ENCODE peak calls at places on chromosome 5, in nine cellular contexts. One of them, this sample, is unnamed.

GRCh38 chr5:174358276-174358675 is 312.8 kb downstream of the NSG2 start:
- DNase-seq in COR-L47: no peak
- DNase-seq in brain microvascular endothelial cell: no peak
- DNase-seq in activated CD8-positive, alpha-beta T cell treated with anti-CD3 and anti-CD28 coated beads for 36 hours: no peak
- DNase-seq in NAMALWA: no peak
- DNase-seq in activated naive CD4-positive, alpha-beta T cell treated with anti-CD3 and anti-CD28 coated beads, Interleukin-2, amount 10 ng/mL, durations not matched to agents 7 days and 5 days: no peak
- DNase-seq in stimulated activated CD4-positive, alpha-beta T cell treated with anti-CD3 and anti-CD28 coated beads, Interleukin-2, amount 100 ng/mL, for 24 hours: no peak
- DNase-seq in GM23338: no peak
- DNase-seq in activated CD4-positive, alpha-beta T cell treated with anti-CD3 and anti-CD28 coated beads for 48 hours: no peak
- DNase-seq in this sample: no peak

GRCh38 chr5:80961376-80962281 is 1.5 kb downstream of the RASGRF2 start:
- DNase-seq in COR-L47: no peak
- DNase-seq in brain microvascular endothelial cell: no peak
- DNase-seq in activated CD8-positive, alpha-beta T cell treated with anti-CD3 and anti-CD28 coated beads for 36 hours: peak
- DNase-seq in NAMALWA: no peak
- DNase-seq in activated naive CD4-positive, alpha-beta T cell treated with anti-CD3 and anti-CD28 coated beads, Interleukin-2, amount 10 ng/mL, durations not matched to agents 7 days and 5 days: peak
- DNase-seq in stimulated activated CD4-positive, alpha-beta T cell treated with anti-CD3 and anti-CD28 coated beads, Interleukin-2, amount 100 ng/mL, for 24 hours: peak
- DNase-seq in GM23338: no peak
- DNase-seq in activated CD4-positive, alpha-beta T cell treated with anti-CD3 and anti-CD28 coated beads for 48 hours: peak
- DNase-seq in this sample: no peak

GRCh38 chr5:6545770-6546690 is 86.8 kb downstream of the NSUN2 start:
- DNase-seq in COR-L47: peak
- DNase-seq in brain microvascular endothelial cell: no peak
- DNase-seq in activated CD8-positive, alpha-beta T cell treated with anti-CD3 and anti-CD28 coated beads for 36 hours: no peak
- DNase-seq in NAMALWA: no peak
- DNase-seq in activated naive CD4-positive, alpha-beta T cell treated with anti-CD3 and anti-CD28 coated beads, Interleukin-2, amount 10 ng/mL, durations not matched to agents 7 days and 5 days: no peak
- DNase-seq in stimulated activated CD4-positive, alpha-beta T cell treated with anti-CD3 and anti-CD28 coated beads, Interleukin-2, amount 100 ng/mL, for 24 hours: no peak
- DNase-seq in GM23338: no peak
- DNase-seq in activated CD4-positive, alpha-beta T cell treated with anti-CD3 and anti-CD28 coated beads for 48 hours: no peak
- DNase-seq in this sample: no peak

GRCh38 chr5:127705120-127705892 is 2.1 kb downstream of the CCDC192 start:
- DNase-seq in COR-L47: peak
- DNase-seq in brain microvascular endothelial cell: peak
- DNase-seq in activated CD8-positive, alpha-beta T cell treated with anti-CD3 and anti-CD28 coated beads for 36 hours: peak
- DNase-seq in NAMALWA: peak
- DNase-seq in activated naive CD4-positive, alpha-beta T cell treated with anti-CD3 and anti-CD28 coated beads, Interleukin-2, amount 10 ng/mL, durations not matched to agents 7 days and 5 days: no peak
- DNase-seq in stimulated activated CD4-positive, alpha-beta T cell treated with anti-CD3 and anti-CD28 coated beads, Interleukin-2, amount 100 ng/mL, for 24 hours: no peak
- DNase-seq in GM23338: peak
- DNase-seq in activated CD4-positive, alpha-beta T cell treated with anti-CD3 and anti-CD28 coated beads for 48 hours: no peak
- DNase-seq in this sample: peak

GRCh38 chr5:138909734-138910133 is 34.6 kb upstream of the LRRTM2 start:
- DNase-seq in COR-L47: no peak
- DNase-seq in brain microvascular endothelial cell: no peak
- DNase-seq in activated CD8-positive, alpha-beta T cell treated with anti-CD3 and anti-CD28 coated beads for 36 hours: no peak
- DNase-seq in NAMALWA: no peak
- DNase-seq in activated naive CD4-positive, alpha-beta T cell treated with anti-CD3 and anti-CD28 coated beads, Interleukin-2, amount 10 ng/mL, durations not matched to agents 7 days and 5 days: no peak
- DNase-seq in stimulated activated CD4-positive, alpha-beta T cell treated with anti-CD3 and anti-CD28 coated beads, Interleukin-2, amount 100 ng/mL, for 24 hours: no peak
- DNase-seq in GM23338: no peak
- DNase-seq in activated CD4-positive, alpha-beta T cell treated with anti-CD3 and anti-CD28 coated beads for 48 hours: no peak
- DNase-seq in this sample: no peak

GRCh38 chr5:127723571-127723970 is 20.4 kb downstream of the CCDC192 start:
- DNase-seq in COR-L47: no peak
- DNase-seq in brain microvascular endothelial cell: peak
- DNase-seq in activated CD8-positive, alpha-beta T cell treated with anti-CD3 and anti-CD28 coated beads for 36 hours: no peak
- DNase-seq in NAMALWA: no peak
- DNase-seq in activated naive CD4-positive, alpha-beta T cell treated with anti-CD3 and anti-CD28 coated beads, Interleukin-2, amount 10 ng/mL, durations not matched to agents 7 days and 5 days: no peak
- DNase-seq in stimulated activated CD4-positive, alpha-beta T cell treated with anti-CD3 and anti-CD28 coated beads, Interleukin-2, amount 100 ng/mL, for 24 hours: no peak
- DNase-seq in GM23338: no peak
- DNase-seq in activated CD4-positive, alpha-beta T cell treated with anti-CD3 and anti-CD28 coated beads for 48 hours: no peak
- DNase-seq in this sample: peak

GRCh38 chr5:147956842-147957223 is 50.5 kb upstream of the C5orf46 start:
- DNase-seq in COR-L47: no peak
- DNase-seq in brain microvascular endothelial cell: no peak
- DNase-seq in activated CD8-positive, alpha-beta T cell treated with anti-CD3 and anti-CD28 coated beads for 36 hours: no peak
- DNase-seq in NAMALWA: no peak
- DNase-seq in activated naive CD4-positive, alpha-beta T cell treated with anti-CD3 and anti-CD28 coated beads, Interleukin-2, amount 10 ng/mL, durations not matched to agents 7 days and 5 days: no peak
- DNase-seq in stimulated activated CD4-positive, alpha-beta T cell treated with anti-CD3 and anti-CD28 coated beads, Interleukin-2, amount 100 ng/mL, for 24 hours: no peak
- DNase-seq in GM23338: no peak
- DNase-seq in activated CD4-positive, alpha-beta T cell treated with anti-CD3 and anti-CD28 coated beads for 48 hours: no peak
- DNase-seq in this sample: no peak

GRCh38 chr5:56656816-56657740 is 158.3 kb upstream of the MAP3K1 start:
- DNase-seq in COR-L47: no peak
- DNase-seq in brain microvascular endothelial cell: peak
- DNase-seq in activated CD8-positive, alpha-beta T cell treated with anti-CD3 and anti-CD28 coated beads for 36 hours: no peak
- DNase-seq in NAMALWA: no peak
- DNase-seq in activated naive CD4-positive, alpha-beta T cell treated with anti-CD3 and anti-CD28 coated beads, Interleukin-2, amount 10 ng/mL, durations not matched to agents 7 days and 5 days: no peak
- DNase-seq in stimulated activated CD4-positive, alpha-beta T cell treated with anti-CD3 and anti-CD28 coated beads, Interleukin-2, amount 100 ng/mL, for 24 hours: no peak
- DNase-seq in GM23338: no peak
- DNase-seq in activated CD4-positive, alpha-beta T cell treated with anti-CD3 and anti-CD28 coated beads for 48 hours: no peak
- DNase-seq in this sample: no peak

GRCh38 chr5:2303391-2304100 is 420.8 kb upstream of the IRX4 start:
- DNase-seq in COR-L47: no peak
- DNase-seq in brain microvascular endothelial cell: no peak
- DNase-seq in activated CD8-positive, alpha-beta T cell treated with anti-CD3 and anti-CD28 coated beads for 36 hours: no peak
- DNase-seq in NAMALWA: no peak
- DNase-seq in activated naive CD4-positive, alpha-beta T cell treated with anti-CD3 and anti-CD28 coated beads, Interleukin-2, amount 10 ng/mL, durations not matched to agents 7 days and 5 days: no peak
- DNase-seq in stimulated activated CD4-positive, alpha-beta T cell treated with anti-CD3 and anti-CD28 coated beads, Interleukin-2, amount 100 ng/mL, for 24 hours: no peak
- DNase-seq in GM23338: no peak
- DNase-seq in activated CD4-positive, alpha-beta T cell treated with anti-CD3 and anti-CD28 coated beads for 48 hours: no peak
- DNase-seq in this sample: no peak

GRCh38 chr5:3596261-3596825 is 711 bp downstream of the IRX1 start:
- DNase-seq in COR-L47: no peak
- DNase-seq in brain microvascular endothelial cell: no peak
- DNase-seq in activated CD8-positive, alpha-beta T cell treated with anti-CD3 and anti-CD28 coated beads for 36 hours: no peak
- DNase-seq in NAMALWA: no peak
- DNase-seq in activated naive CD4-positive, alpha-beta T cell treated with anti-CD3 and anti-CD28 coated beads, Interleukin-2, amount 10 ng/mL, durations not matched to agents 7 days and 5 days: no peak
- DNase-seq in stimulated activated CD4-positive, alpha-beta T cell treated with anti-CD3 and anti-CD28 coated beads, Interleukin-2, amount 100 ng/mL, for 24 hours: no peak
- DNase-seq in GM23338: peak
- DNase-seq in activated CD4-positive, alpha-beta T cell treated with anti-CD3 and anti-CD28 coated beads for 48 hours: no peak
- DNase-seq in this sample: no peak

GRCh38 chr5:107147584-107147983 is 523.2 kb downstream of the EFNA5 start:
- DNase-seq in COR-L47: no peak
- DNase-seq in brain microvascular endothelial cell: no peak
- DNase-seq in activated CD8-positive, alpha-beta T cell treated with anti-CD3 and anti-CD28 coated beads for 36 hours: no peak
- DNase-seq in NAMALWA: no peak
- DNase-seq in activated naive CD4-positive, alpha-beta T cell treated with anti-CD3 and anti-CD28 coated beads, Interleukin-2, amount 10 ng/mL, durations not matched to agents 7 days and 5 days: no peak
- DNase-seq in stimulated activated CD4-positive, alpha-beta T cell treated with anti-CD3 and anti-CD28 coated beads, Interleukin-2, amount 100 ng/mL, for 24 hours: no peak
- DNase-seq in GM23338: no peak
- DNase-seq in activated CD4-positive, alpha-beta T cell treated with anti-CD3 and anti-CD28 coated beads for 48 hours: no peak
- DNase-seq in this sample: no peak

GRCh38 chr5:87151547-87151946 is 116.1 kb upstream of the RASA1 start:
- DNase-seq in COR-L47: no peak
- DNase-seq in brain microvascular endothelial cell: peak
- DNase-seq in activated CD8-positive, alpha-beta T cell treated with anti-CD3 and anti-CD28 coated beads for 36 hours: no peak
- DNase-seq in NAMALWA: no peak
- DNase-seq in activated naive CD4-positive, alpha-beta T cell treated with anti-CD3 and anti-CD28 coated beads, Interleukin-2, amount 10 ng/mL, durations not matched to agents 7 days and 5 days: no peak
- DNase-seq in stimulated activated CD4-positive, alpha-beta T cell treated with anti-CD3 and anti-CD28 coated beads, Interleukin-2, amount 100 ng/mL, for 24 hours: no peak
- DNase-seq in GM23338: no peak
- DNase-seq in activated CD4-positive, alpha-beta T cell treated with anti-CD3 and anti-CD28 coated beads for 48 hours: no peak
- DNase-seq in this sample: peak

GRCh38 chr5:14768838-14769365 is 102.7 kb downstream of the ANKH start:
- DNase-seq in COR-L47: no peak
- DNase-seq in brain microvascular endothelial cell: no peak
- DNase-seq in activated CD8-positive, alpha-beta T cell treated with anti-CD3 and anti-CD28 coated beads for 36 hours: no peak
- DNase-seq in NAMALWA: no peak
- DNase-seq in activated naive CD4-positive, alpha-beta T cell treated with anti-CD3 and anti-CD28 coated beads, Interleukin-2, amount 10 ng/mL, durations not matched to agents 7 days and 5 days: no peak
- DNase-seq in stimulated activated CD4-positive, alpha-beta T cell treated with anti-CD3 and anti-CD28 coated beads, Interleukin-2, amount 100 ng/mL, for 24 hours: no peak
- DNase-seq in GM23338: no peak
- DNase-seq in activated CD4-positive, alpha-beta T cell treated with anti-CD3 and anti-CD28 coated beads for 48 hours: no peak
- DNase-seq in this sample: no peak

GRCh38 chr5:132665681-132666080 is 7.7 kb downstream of the IL13 start:
- DNase-seq in COR-L47: no peak
- DNase-seq in brain microvascular endothelial cell: no peak
- DNase-seq in activated CD8-positive, alpha-beta T cell treated with anti-CD3 and anti-CD28 coated beads for 36 hours: no peak
- DNase-seq in NAMALWA: no peak
- DNase-seq in activated naive CD4-positive, alpha-beta T cell treated with anti-CD3 and anti-CD28 coated beads, Interleukin-2, amount 10 ng/mL, durations not matched to agents 7 days and 5 days: no peak
- DNase-seq in stimulated activated CD4-positive, alpha-beta T cell treated with anti-CD3 and anti-CD28 coated beads, Interleukin-2, amount 100 ng/mL, for 24 hours: no peak
- DNase-seq in GM23338: no peak
- DNase-seq in activated CD4-positive, alpha-beta T cell treated with anti-CD3 and anti-CD28 coated beads for 48 hours: no peak
- DNase-seq in this sample: no peak

GRCh38 chr5:57497733-57498132 is 15.1 kb upstream of the ACTBL2 start:
- DNase-seq in COR-L47: no peak
- DNase-seq in brain microvascular endothelial cell: no peak
- DNase-seq in activated CD8-positive, alpha-beta T cell treated with anti-CD3 and anti-CD28 coated beads for 36 hours: no peak
- DNase-seq in NAMALWA: no peak
- DNase-seq in activated naive CD4-positive, alpha-beta T cell treated with anti-CD3 and anti-CD28 coated beads, Interleukin-2, amount 10 ng/mL, durations not matched to agents 7 days and 5 days: no peak
- DNase-seq in stimulated activated CD4-positive, alpha-beta T cell treated with anti-CD3 and anti-CD28 coated beads, Interleukin-2, amount 100 ng/mL, for 24 hours: no peak
- DNase-seq in GM23338: no peak
- DNase-seq in activated CD4-positive, alpha-beta T cell treated with anti-CD3 and anti-CD28 coated beads for 48 hours: no peak
- DNase-seq in this sample: no peak

GRCh38 chr5:55062039-55062779 is 38.2 kb downstream of the GZMK start:
- DNase-seq in COR-L47: no peak
- DNase-seq in brain microvascular endothelial cell: no peak
- DNase-seq in activated CD8-positive, alpha-beta T cell treated with anti-CD3 and anti-CD28 coated beads for 36 hours: peak
- DNase-seq in NAMALWA: no peak
- DNase-seq in activated naive CD4-positive, alpha-beta T cell treated with anti-CD3 and anti-CD28 coated beads, Interleukin-2, amount 10 ng/mL, durations not matched to agents 7 days and 5 days: peak
- DNase-seq in stimulated activated CD4-positive, alpha-beta T cell treated with anti-CD3 and anti-CD28 coated beads, Interleukin-2, amount 100 ng/mL, for 24 hours: peak
- DNase-seq in GM23338: no peak
- DNase-seq in activated CD4-positive, alpha-beta T cell treated with anti-CD3 and anti-CD28 coated beads for 48 hours: peak
- DNase-seq in this sample: no peak

GRCh38 chr5:150114773-150115408 is 28.5 kb upstream of the CSF1R start:
- DNase-seq in COR-L47: no peak
- DNase-seq in brain microvascular endothelial cell: no peak
- DNase-seq in activated CD8-positive, alpha-beta T cell treated with anti-CD3 and anti-CD28 coated beads for 36 hours: no peak
- DNase-seq in NAMALWA: no peak
- DNase-seq in activated naive CD4-positive, alpha-beta T cell treated with anti-CD3 and anti-CD28 coated beads, Interleukin-2, amount 10 ng/mL, durations not matched to agents 7 days and 5 days: no peak
- DNase-seq in stimulated activated CD4-positive, alpha-beta T cell treated with anti-CD3 and anti-CD28 coated beads, Interleukin-2, amount 100 ng/mL, for 24 hours: no peak
- DNase-seq in GM23338: no peak
- DNase-seq in activated CD4-positive, alpha-beta T cell treated with anti-CD3 and anti-CD28 coated beads for 48 hours: no peak
- DNase-seq in this sample: no peak